ENCODE peak calls at places on chromosomes 7 and 10, in four cellular contexts. One of them, this sample, is unnamed.
A peak's percentile ranks its signal among the peaks of the same experiment; 100 is the strongest.

GRCh38 chr10:58782876-58783859 is 270.5 kb downstream of the BICC1 start:
- DNase-seq in small intestine: no peak
- DNase-seq in HuH-7.5: no peak
- DNase-seq in naive thymus-derived CD4-positive, alpha-beta T cell: no peak
- DNase-seq in this sample: no peak

GRCh38 chr7:41886257-41886905 is 183.5 kb upstream of the INHBA start:
- DNase-seq in small intestine: no peak
- DNase-seq in HuH-7.5: no peak
- DNase-seq in naive thymus-derived CD4-positive, alpha-beta T cell: no peak
- DNase-seq in this sample: peak; percentile 74

GRCh38 chr10:128553755-128554154 is 427.5 kb upstream of the MKI67 start:
- DNase-seq in small intestine: peak; percentile 11
- DNase-seq in HuH-7.5: no peak
- DNase-seq in naive thymus-derived CD4-positive, alpha-beta T cell: no peak
- DNase-seq in this sample: no peak

GRCh38 chr7:123191132-123191531 is 8.6 kb downstream of the SLC13A1 start:
- DNase-seq in small intestine: peak; percentile 9
- DNase-seq in HuH-7.5: peak; percentile 17
- DNase-seq in naive thymus-derived CD4-positive, alpha-beta T cell: no peak
- DNase-seq in this sample: peak; percentile 85

GRCh38 chr7:37594602-37595001 is 89.0 kb upstream of the GPR141 start:
- DNase-seq in small intestine: no peak
- DNase-seq in HuH-7.5: no peak
- DNase-seq in naive thymus-derived CD4-positive, alpha-beta T cell: no peak
- DNase-seq in this sample: no peak

GRCh38 chr10:58565256-58565655 is 52.6 kb downstream of the BICC1 start:
- DNase-seq in small intestine: no peak
- DNase-seq in HuH-7.5: no peak
- DNase-seq in naive thymus-derived CD4-positive, alpha-beta T cell: no peak
- DNase-seq in this sample: no peak

GRCh38 chr7:46071076-46071475 is 150.0 kb upstream of the IGFBP3 start:
- DNase-seq in small intestine: no peak
- DNase-seq in HuH-7.5: no peak
- DNase-seq in naive thymus-derived CD4-positive, alpha-beta T cell: no peak
- DNase-seq in this sample: no peak

GRCh38 chr7:31027161-31027965 is 24.7 kb upstream of the ADCYAP1R1 start:
- DNase-seq in small intestine: no peak
- DNase-seq in HuH-7.5: no peak
- DNase-seq in naive thymus-derived CD4-positive, alpha-beta T cell: no peak
- DNase-seq in this sample: peak; percentile 21

GRCh38 chr7:116786791-116787443 is 75.5 kb upstream of the CAPZA2 start:
- DNase-seq in small intestine: peak; percentile 70
- DNase-seq in HuH-7.5: no peak
- DNase-seq in naive thymus-derived CD4-positive, alpha-beta T cell: no peak
- DNase-seq in this sample: peak; percentile 85